ENCODE peak calls at places on chromosomes 2 and 18, in eight cellular contexts. M is transverse colon, J is RWPE1, Q is IMR-90, S is PC-3, R is astrocyte, O is Calu3, E is GM10248. Y is an unnamed sample.

GRCh38 chr18:78704960-78705600 is 274.5 kb upstream of the SALL3 start:
- DNase-seq in M (no peak), J (no peak), Q (no peak), S (no peak), R (no peak), O (no peak), E (no peak), Y (no peak)

GRCh38 chr2:60064687-60065361 is 488.6 kb downstream of the BCL11A start:
- DNase-seq in M (no peak), J (no peak), Q (no peak), S (no peak), R (no peak), O (no peak), E (no peak), Y (no peak)

GRCh38 chr2:133424876-133425275 is 143.4 kb downstream of the NCKAP5 start:
- DNase-seq in M (no peak), J (no peak), Q (peak; percentile 62), S (no peak), R (peak; percentile 86), O (peak; percentile 9), E (no peak), Y (no peak)

GRCh38 chr18:33577688-33578370 is at the start of gene ASXL3:
- DNase-seq in M (peak; percentile 57), J (no peak), Q (no peak), S (no peak), R (peak; percentile 8), O (peak; percentile 15), E (peak; percentile 38), Y (peak; percentile 86)

GRCh38 chr18:68438536-68438935 is 276.4 kb downstream of the TMX3 start:
- DNase-seq in M (no peak), J (no peak), Q (no peak), S (no peak), R (no peak), O (no peak), E (no peak), Y (no peak)

GRCh38 chr18:42925036-42925435 is 190.4 kb downstream of the RIT2 start:
- DNase-seq in M (no peak), J (no peak), Q (no peak), S (no peak), R (no peak), O (no peak), E (no peak), Y (no peak)

GRCh38 chr18:58723810-58724602 is 52.7 kb downstream of the MALT1 start:
- DNase-seq in M (no peak), J (no peak), Q (peak; percentile 12), S (no peak), R (no peak), O (no peak), E (no peak), Y (no peak)

GRCh38 chr2:236867441-236868260 is 218.0 kb upstream of the COPS8 start:
- DNase-seq in M (no peak), J (no peak), Q (no peak), S (peak; percentile 76), R (peak; percentile 26), O (no peak), E (no peak), Y (no peak)

GRCh38 chr2:1282552-1282951 is 130.7 kb upstream of the TPO start:
- DNase-seq in M (no peak), J (no peak), Q (no peak), S (no peak), R (no peak), O (no peak), E (no peak), Y (peak; percentile 60)

GRCh38 chr2:178427458-178427857 is 23.5 kb downstream of the PRKRA start:
- DNase-seq in M (no peak), J (no peak), Q (no peak), S (no peak), R (no peak), O (no peak), E (no peak), Y (no peak)

GRCh38 chr2:15507061-15507460 is 54.1 kb downstream of the NBAS start:
- DNase-seq in M (no peak), J (no peak), Q (no peak), S (no peak), R (no peak), O (no peak), E (no peak), Y (no peak)

GRCh38 chr2:241983571-241984270 is 114.2 kb downstream of the RTP5 start:
- DNase-seq in M (no peak), J (no peak), Q (no peak), S (no peak), R (no peak), O (no peak), E (no peak), Y (no peak)

GRCh38 chr18:76518543-76519155 is 23.6 kb upstream of the ZNF516 start:
- DNase-seq in M (peak; percentile 20), J (no peak), Q (peak; percentile 31), S (no peak), R (no peak), O (no peak), E (no peak), Y (peak; percentile 82)

GRCh38 chr2:207487650-207488315 is 42.0 kb upstream of the CREB1 start:
- DNase-seq in M (no peak), J (peak; percentile 90), Q (peak; percentile 95), S (peak; percentile 92), R (peak; percentile 90), O (no peak), E (no peak), Y (no peak)

GRCh38 chr2:170530284-170530745 is 184.8 kb upstream of the SP5 start:
- DNase-seq in M (peak; percentile 79), J (no peak), Q (peak; percentile 34), S (peak; percentile 74), R (peak; percentile 60), O (peak; percentile 70), E (no peak), Y (peak; percentile 87)

GRCh38 chr2:176082885-176083731 is 654 bp downstream of the EVX2 start:
- DNase-seq in M (no peak), J (no peak), Q (no peak), S (no peak), R (no peak), O (no peak), E (no peak), Y (peak; percentile 75)

GRCh38 chr18:35407871-35408481 is 30.8 kb upstream of the ZNF396 start:
- DNase-seq in M (peak; percentile 29), J (peak; percentile 33), Q (peak; percentile 69), S (peak; percentile 64), R (peak; percentile 40), O (peak; percentile 68), E (peak; percentile 68), Y (peak; percentile 50)

GRCh38 chr2:218427741-218428140 is 8.8 kb downstream of the VIL1 start:
- DNase-seq in M (no peak), J (no peak), Q (no peak), S (no peak), R (no peak), O (no peak), E (no peak), Y (no peak)

GRCh38 chr2:235332240-235332890 is 161.5 kb upstream of the AGAP1 start:
- DNase-seq in M (no peak), J (no peak), Q (no peak), S (no peak), R (no peak), O (no peak), E (no peak), Y (no peak)

GRCh38 chr2:32652555-32653209 is 24.8 kb downstream of the TTC27 start:
- DNase-seq in M (no peak), J (no peak), Q (peak; percentile 12), S (no peak), R (peak; percentile 20), O (no peak), E (no peak), Y (no peak)

GRCh38 chr2:206851511-206851910 is 86.1 kb downstream of the FASTKD2 start:
- DNase-seq in M (no peak), J (no peak), Q (no peak), S (no peak), R (no peak), O (no peak), E (no peak), Y (no peak)

GRCh38 chr2:159131882-159132281 is 154.6 kb downstream of the WDSUB1 start:
- DNase-seq in M (no peak), J (peak; percentile 73), Q (peak; percentile 97), S (peak; percentile 55), R (peak; percentile 98), O (no peak), E (no peak), Y (no peak)

GRCh38 chr18:62710417-62710816 is 4.9 kb upstream of the PHLPP1 start:
- DNase-seq in M (no peak), J (no peak), Q (peak; percentile 33), S (peak; percentile 43), R (peak; percentile 40), O (no peak), E (no peak), Y (no peak)
- TF ChIP-seq CTCF in M (no peak), J (no peak), Q (peak; percentile 3), S (no peak), R (no peak), O (no peak), E (no peak), Y (no peak)

GRCh38 chr18:46856975-46857374 is 60.3 kb downstream of the PIAS2 start:
- DNase-seq in M (no peak), J (no peak), Q (no peak), S (no peak), R (no peak), O (no peak), E (peak; percentile 16), Y (no peak)
- TF ChIP-seq CTCF in M (no peak), J (no peak), Q (no peak), S (no peak), R (no peak), O (no peak), E (no peak), Y (no peak)

DNA sequence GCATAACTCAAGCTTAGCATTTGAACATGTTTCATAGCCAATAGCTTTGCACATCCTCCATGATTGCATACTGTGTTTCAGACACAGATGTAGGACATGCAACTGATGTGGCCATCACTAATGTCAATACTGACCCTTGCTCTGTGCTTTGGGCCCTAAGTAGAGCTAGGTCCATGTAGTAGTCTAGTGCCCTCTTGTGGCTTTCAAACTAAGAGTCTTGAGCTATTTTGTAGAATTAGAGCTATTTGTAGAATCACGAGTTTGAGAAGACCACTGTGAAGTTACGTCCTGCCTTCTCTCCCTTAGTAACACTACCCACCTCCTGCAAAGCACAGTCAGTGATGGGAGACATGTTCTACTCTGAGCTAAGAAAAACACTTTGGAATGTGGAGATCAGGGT is 306.4 kb upstream of the TNP1 start:
- DNase-seq in M (no peak), J (no peak), Q (peak; percentile 73), S (peak; percentile 65), R (peak; percentile 46), O (peak; percentile 25), E (no peak), Y (no peak)
- TF ChIP-seq CTCF in M (no peak), J (peak; percentile 29), Q (peak; percentile 66), S (peak; percentile 79), R (peak; percentile 57), O (peak; percentile 43), E (peak; percentile 46), Y (peak; percentile 43)

GRCh38 chr2:143975216-143975615 is 544.7 kb downstream of the ZEB2 start:
- DNase-seq in M (no peak), J (no peak), Q (no peak), S (no peak), R (no peak), O (no peak), E (no peak), Y (no peak)

GRCh38 chr2:143974262-143974661 is 545.7 kb downstream of the ZEB2 start:
- DNase-seq in M (no peak), J (no peak), Q (peak; percentile 85), S (no peak), R (no peak), O (no peak), E (no peak), Y (no peak)

GRCh38 chr2:143981428-143981827 is 538.5 kb downstream of the ZEB2 start:
- DNase-seq in M (no peak), J (no peak), Q (no peak), S (no peak), R (no peak), O (no peak), E (no peak), Y (no peak)

GRCh38 chr2:143977356-143977755 is 542.6 kb downstream of the ZEB2 start:
- DNase-seq in M (no peak), J (no peak), Q (no peak), S (no peak), R (no peak), O (no peak), E (no peak), Y (no peak)
- TF ChIP-seq CTCF in M (no peak), J (no peak), Q (no peak), S (no peak), R (no peak), O (no peak), E (no peak), Y (no peak)